ENCODE peak calls at places on chromosome 9, in five cellular contexts. P is IMR-90, T is AG04449, J is progenitor cell of endocrine pancreas, D is endodermal cell. R is an unnamed sample.

GRCh38 chr9:77725820-77726219 is 77.7 kb upstream of the GNA14 start:
- DNase-seq in D (no peak), J (no peak), T (no peak), P (no peak), R (no peak)

GRCh38 chr9:36855443-36856315 is 178.4 kb downstream of the PAX5 start:
- DNase-seq in J (peak), T (no peak), P (no peak), D (peak), R (peak)

GRCh38 chr9:79430599-79430998 is 141.2 kb upstream of the TLE4 start:
- DNase-seq in T (no peak), J (no peak), P (no peak), D (no peak), R (no peak)

GRCh38 chr9:136850866-136851775 is 1.0 kb upstream of the MAMDC4 start:
- DNase-seq in P (no peak), D (peak), J (no peak), T (no peak), R (no peak)

GRCh38 chr9:127444283-127444920 is 6.8 kb downstream of the RPL12 start:
- DNase-seq in J (no peak), T (no peak), D (peak), P (no peak), R (no peak)

GRCh38 chr9:121725008-121725795 is 73.8 kb downstream of the DAB2IP start:
- DNase-seq in T (peak), D (no peak), J (no peak), P (peak), R (no peak)

GRCh38 chr9:18979367-18979766 is 53.6 kb downstream of the SAXO1 start:
- DNase-seq in D (no peak), T (no peak), P (peak), J (no peak), R (no peak)

GRCh38 chr9:75664597-75664996 is 225.9 kb upstream of the PCSK5 start:
- DNase-seq in J (no peak), D (no peak), T (no peak), P (no peak), R (no peak)

GRCh38 chr9:127705577-127706215 is 1.1 kb upstream of the CFAP157 start:
- DNase-seq in P (no peak), D (no peak), J (no peak), T (no peak), R (no peak)

GRCh38 chr9:27088981-27089380 is 20.0 kb upstream of the TEK start:
- DNase-seq in T (peak), P (peak), J (no peak), D (no peak), R (no peak)

GRCh38 chr9:132647806-132648205 is 22.0 kb downstream of the DDX31 start:
- DNase-seq in J (no peak), P (peak), T (no peak), D (no peak), R (no peak)

GRCh38 chr9:12718482-12719026 is 25.4 kb downstream of the TYRP1 start:
- DNase-seq in J (no peak), D (peak), T (peak), P (peak), R (no peak)

GRCh38 chr9:107638496-107638895 is 148.9 kb upstream of the KLF4 start:
- DNase-seq in D (no peak), P (no peak), T (no peak), J (no peak), R (no peak)

GRCh38 chr9:92747459-92748232 is 17.0 kb downstream of the BICD2 start:
- DNase-seq in J (no peak), T (no peak), D (no peak), P (peak), R (no peak)

GRCh38 chr9:98773721-98774120 is 22.6 kb downstream of the ANKS6 start:
- DNase-seq in D (no peak), J (no peak), P (no peak), T (no peak), R (no peak)

GRCh38 chr9:111094433-111095421 is 56.5 kb upstream of the LPAR1 start:
- DNase-seq in D (no peak), T (peak), J (no peak), P (peak), R (no peak)

GRCh38 chr9:110257097-110257955 is 1.0 kb upstream of the TXN start:
- DNase-seq in P (peak), J (no peak), T (no peak), D (peak), R (no peak)

GRCh38 chr9:113548221-113549041 is 84.9 kb downstream of the RGS3 start:
- DNase-seq in T (no peak), P (no peak), J (no peak), D (peak), R (no peak)

GRCh38 chr9:91416086-91416712 is 7.4 kb downstream of the NFIL3 start:
- DNase-seq in P (peak), D (no peak), J (no peak), T (no peak), R (no peak)

GRCh38 chr9:86700601-86701000 is 246.7 kb downstream of the GAS1 start:
- DNase-seq in D (no peak), J (no peak), T (no peak), P (peak), R (no peak)

GRCh38 chr9:36141288-36141687 is 4.8 kb downstream of the GLIPR2 start:
- DNase-seq in D (peak), J (no peak), P (peak), T (no peak), R (no peak)

GRCh38 chr9:90898229-90898628 is 96.6 kb downstream of the SYK start:
- DNase-seq in T (no peak), P (peak), J (no peak), D (peak), R (no peak)

GRCh38 chr9:116274293-116274692 is 120.7 kb downstream of the PAPPA start:
- DNase-seq in P (peak), J (no peak), T (no peak), D (no peak), R (no peak)

GRCh38 chr9:92496401-92496800 is 14.1 kb upstream of the ASPN start:
- DNase-seq in T (no peak), D (no peak), J (no peak), P (peak), R (no peak)

GRCh38 chr9:132125361-132125760 is 36.5 kb upstream of the NTNG2 start:
- DNase-seq in D (peak), P (no peak), T (no peak), J (no peak), R (no peak)

GRCh38 chr9:108864446-108864845 is 2.4 kb downstream of the ACTL7A start:
- DNase-seq in T (no peak), J (no peak), D (no peak), P (no peak), R (no peak)

GRCh38 chr9:137228968-137229896 is 1.5 kb upstream of the SLC34A3 start:
- DNase-seq in J (no peak), P (no peak), T (no peak), D (no peak), R (no peak)

GRCh38 chr9:93560991-93561390 is 15.4 kb upstream of the PHF2 start:
- DNase-seq in P (no peak), J (no peak), D (no peak), T (no peak), R (no peak)

GRCh38 chr9:99970481-99970880 is 64.0 kb downstream of the STX17 start:
- DNase-seq in P (no peak), D (no peak), J (no peak), T (no peak), R (no peak)

GRCh38 chr9:120611690-120612068 is 31.7 kb upstream of the CDK5RAP2 start:
- DNase-seq in D (no peak), P (no peak), J (no peak), T (no peak), R (no peak)

GRCh38 chr9:117718701-117719100 is 14.5 kb downstream of the TLR4 start:
- DNase-seq in J (no peak), D (no peak), T (no peak), P (no peak), R (no peak)

GRCh38 chr9:73995836-73996235 is 501.3 kb upstream of the RORB start:
- DNase-seq in D (no peak), P (no peak), J (no peak), T (no peak), R (no peak)

GRCh38 chr9:115208503-115208902 is 90.5 kb upstream of the TNC start:
- DNase-seq in D (no peak), J (no peak), T (no peak), P (peak), R (no peak)

DNA sequence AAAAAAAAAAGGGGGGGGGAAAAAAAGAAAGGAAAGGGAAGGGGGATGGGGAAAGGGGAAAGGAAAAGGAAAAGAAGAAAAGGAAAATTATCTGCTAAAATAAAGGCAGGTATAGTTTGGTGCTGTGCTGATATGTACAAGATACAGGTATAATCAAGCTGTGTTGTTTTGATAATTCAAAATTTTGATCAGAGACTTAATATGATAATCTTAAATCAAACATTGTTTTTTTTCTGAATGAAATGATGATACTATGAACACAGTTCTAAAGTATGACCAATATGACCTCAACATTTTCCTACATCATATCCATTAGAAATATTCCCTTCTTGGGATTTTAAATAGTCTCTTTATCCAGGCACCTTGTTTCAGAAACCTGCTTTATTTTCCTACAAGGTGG is 115.6 kb upstream of the TRPM3 start:
- DNase-seq in T (no peak), J (no peak), P (no peak), D (no peak), R (no peak)
- TF ChIP-seq CTCF in T (no peak), J (no peak), P (no peak), D (no peak), R (no peak)

GRCh38 chr9:32775283-32775682 is 8.1 kb upstream of the TMEM215 start:
- DNase-seq in P (no peak), T (no peak), J (no peak), D (no peak), R (no peak)
- TF ChIP-seq CTCF in P (no peak), T (no peak), J (no peak), D (no peak), R (no peak)

GRCh38 chr9:123832176-123832575 is 97.8 kb downstream of the DENND1A start:
- DNase-seq in P (no peak), D (no peak), J (no peak), T (no peak), R (no peak)

GRCh38 chr9:123823194-123823947 is 106.6 kb downstream of the DENND1A start:
- DNase-seq in D (no peak), T (no peak), J (no peak), P (no peak), R (no peak)

GRCh38 chr9:123832858-123833257 is 97.1 kb downstream of the DENND1A start:
- DNase-seq in P (no peak), T (no peak), J (no peak), D (no peak), R (no peak)

GRCh38 chr9:123825337-123825736 is 104.6 kb downstream of the DENND1A start:
- DNase-seq in T (no peak), J (no peak), D (no peak), P (peak), R (no peak)

DNA sequence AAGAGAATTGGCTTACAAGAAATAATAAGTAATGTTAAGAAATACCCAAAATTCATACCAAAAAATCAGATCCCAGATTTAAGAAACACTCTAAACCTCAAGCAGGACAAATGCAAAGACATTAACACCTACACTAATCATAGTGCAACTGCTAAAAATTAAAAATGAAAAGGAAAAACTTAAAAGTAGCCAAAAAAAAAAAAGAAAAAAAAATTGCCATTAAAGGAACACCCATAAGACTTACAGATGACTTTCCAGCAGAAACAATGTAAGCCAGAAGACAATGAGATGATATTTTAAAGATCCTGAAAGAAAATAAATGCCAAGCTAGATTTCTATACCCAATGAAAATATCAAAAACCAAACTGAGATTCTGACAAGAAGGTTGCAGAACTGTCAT is 101.5 kb downstream of the DENND1A start:
- DNase-seq in P (no peak), J (no peak), D (no peak), T (no peak), R (no peak)
- TF ChIP-seq CTCF in P (no peak), J (no peak), D (no peak), T (no peak), R (no peak)

GRCh38 chr9:14770592-14770991 is 48.1 kb upstream of the CER1 start:
- DNase-seq in J (no peak), D (no peak), T (no peak), P (no peak), R (no peak)

GRCh38 chr9:14766299-14766698 is 43.8 kb upstream of the CER1 start:
- DNase-seq in T (no peak), P (peak), J (no peak), D (no peak), R (no peak)

GRCh38 chr9:14768561-14769234 is 46.2 kb upstream of the CER1 start:
- DNase-seq in J (peak), T (no peak), P (peak), D (peak), R (no peak)

GRCh38 chr9:14769235-14769580 is 46.7 kb upstream of the CER1 start:
- DNase-seq in P (peak), J (no peak), T (no peak), D (peak), R (no peak)
- TF ChIP-seq CTCF in P (no peak), J (peak), T (no peak), D (peak), R (no peak)

R was measured in natural killer cell.